ENCODE peak calls at places on chromosome 9, in four cellular contexts. M is A673, G is adrenal gland, N is K562. U is an unnamed sample.

GRCh38 chr9:109683521-109683920 is 96.5 kb upstream of the PALM2AKAP2 start:
- DNase-seq in G (no peak), N (no peak), M (no peak), U (no peak)

GRCh38 chr9:89374176-89374575 is 55.9 kb downstream of the SECISBP2 start:
- DNase-seq in G (no peak), N (no peak), M (no peak), U (no peak)

GRCh38 chr9:34380034-34380510 is 3.4 kb upstream of the MYORG start:
- DNase-seq in M (peak; percentile 21), G (no peak), N (no peak), U (peak; percentile 32)

GRCh38 chr9:126057036-126057435 is 269.6 kb upstream of the MVB12B start:
- DNase-seq in M (no peak), G (no peak), N (no peak), U (no peak)

GRCh38 chr9:78038620-78039300 is 7.1 kb upstream of the GNAQ start:
- DNase-seq in G (no peak), M (peak; percentile 58), N (peak; percentile 11), U (peak; percentile 35)

GRCh38 chr9:95091574-95091970 is 225.9 kb downstream of the FANCC start:
- DNase-seq in M (no peak), N (no peak), G (no peak), U (no peak)

GRCh38 chr9:7665874-7666273 is 133.7 kb downstream of the DMAC1 start:
- DNase-seq in N (no peak), G (no peak), M (no peak), U (no peak)

GRCh38 chr9:97935291-97935690 is 2.7 kb downstream of the HEMGN start:
- DNase-seq in G (no peak), N (no peak), M (no peak), U (no peak)

GRCh38 chr9:93587651-93588347 is 11.4 kb downstream of the PHF2 start:
- DNase-seq in G (peak; percentile 29), N (peak; percentile 44), M (no peak), U (no peak)

GRCh38 chr9:96510258-96510657 is 60.3 kb downstream of the HABP4 start:
- DNase-seq in G (no peak), M (no peak), N (no peak), U (no peak)

GRCh38 chr9:11962327-11962726 is 730.9 kb upstream of the TYRP1 start:
- DNase-seq in M (no peak), G (no peak), N (no peak), U (no peak)

GRCh38 chr9:109303900-109304299 is 17.0 kb downstream of the EPB41L4B start:
- DNase-seq in G (no peak), N (no peak), M (no peak), U (no peak)

GRCh38 chr9:81456431-81456970 is 232.8 kb downstream of the TLE1 start:
- DNase-seq in G (no peak), M (no peak), N (no peak), U (peak; percentile 59)

GRCh38 chr9:114214181-114214580 is 58.8 kb downstream of the COL27A1 start:
- DNase-seq in N (no peak), M (no peak), G (no peak), U (peak; percentile 67)

GRCh38 chr9:93645149-93645889 is 68.9 kb downstream of the PHF2 start:
- DNase-seq in N (no peak), M (no peak), G (peak; percentile 17), U (no peak)

GRCh38 chr9:128636024-128636390 is 20.6 kb downstream of the DYNC2I2 start:
- DNase-seq in M (no peak), N (no peak), G (peak; percentile 80), U (peak; percentile 10)

GRCh38 chr9:109817846-109818472 is 38.0 kb downstream of the PALM2AKAP2 start:
- DNase-seq in G (peak; percentile 90), M (peak; percentile 91), N (peak; percentile 65), U (peak; percentile 98)

GRCh38 chr9:99039388-99040182 is 65.3 kb upstream of the TGFBR1 start:
- DNase-seq in M (no peak), N (no peak), G (no peak), U (no peak)

GRCh38 chr9:111910428-111910827 is 13.8 kb downstream of the UGCG start:
- DNase-seq in N (no peak), M (no peak), G (no peak), U (no peak)

DNA sequence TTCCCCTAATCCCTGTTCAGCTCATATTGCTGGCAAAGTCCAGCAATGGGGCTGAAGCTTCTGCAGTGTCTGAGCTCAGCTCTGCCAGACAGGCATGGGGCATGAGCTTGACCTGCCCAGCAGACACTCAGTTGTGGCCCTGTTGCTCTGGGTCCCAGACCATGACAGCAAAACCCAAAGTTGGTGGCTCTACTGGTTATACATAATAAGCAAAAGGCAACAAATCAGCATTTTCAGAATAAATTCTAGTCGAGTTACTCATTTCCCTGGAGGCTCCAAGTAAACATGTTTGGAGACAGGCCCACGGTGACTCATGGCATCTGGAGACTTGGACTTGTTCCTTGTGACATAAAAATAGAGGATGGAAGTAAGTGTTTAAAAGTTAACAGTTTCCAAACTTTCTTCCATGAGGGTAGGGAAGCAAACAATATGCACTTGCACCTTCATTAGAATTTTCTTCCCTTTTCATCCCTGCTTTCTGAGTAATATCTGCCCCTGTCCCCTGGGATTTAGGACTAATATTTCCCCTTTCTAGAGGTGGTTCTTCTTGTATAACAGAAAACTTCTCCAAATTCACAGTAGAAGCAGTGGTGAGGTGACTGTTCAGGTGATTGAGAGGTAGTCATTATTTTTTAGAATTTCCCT is 60.1 kb upstream of the SLC2A8 start:
- DNase-seq in M (peak; percentile 87), N (no peak), G (peak; percentile 91), U (no peak)
- H3K27ac ChIP-seq in M (no peak overlapping the region), N (no peak overlapping the region), G (peak overlapping the region; percentile 62), U (no peak overlapping the region)

DNA sequence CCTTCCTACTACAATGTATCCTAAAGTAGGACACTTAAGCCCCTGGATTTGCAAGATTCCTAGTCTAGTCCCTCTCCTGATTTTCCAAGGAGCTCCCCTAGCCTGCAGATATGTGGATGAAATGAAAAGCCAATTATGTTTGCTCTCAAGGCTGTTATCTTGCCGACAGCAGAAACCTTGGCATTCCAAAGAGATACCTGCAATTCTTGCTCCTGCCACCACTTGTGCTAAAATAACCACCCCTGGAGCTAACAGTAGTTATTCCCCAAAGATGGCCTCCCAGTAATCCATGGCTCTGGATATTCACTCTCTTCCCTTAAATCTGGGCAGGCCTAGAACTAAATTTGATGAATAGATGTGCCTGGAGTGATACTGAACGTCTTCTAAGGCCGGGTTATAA is 156.0 kb upstream of the SLC44A1 start:
- DNase-seq in G (no peak), M (no peak), N (no peak), U (no peak)
- TF ChIP-seq CTCF in G (no peak), M (no peak), N (no peak), U (no peak)

DNA sequence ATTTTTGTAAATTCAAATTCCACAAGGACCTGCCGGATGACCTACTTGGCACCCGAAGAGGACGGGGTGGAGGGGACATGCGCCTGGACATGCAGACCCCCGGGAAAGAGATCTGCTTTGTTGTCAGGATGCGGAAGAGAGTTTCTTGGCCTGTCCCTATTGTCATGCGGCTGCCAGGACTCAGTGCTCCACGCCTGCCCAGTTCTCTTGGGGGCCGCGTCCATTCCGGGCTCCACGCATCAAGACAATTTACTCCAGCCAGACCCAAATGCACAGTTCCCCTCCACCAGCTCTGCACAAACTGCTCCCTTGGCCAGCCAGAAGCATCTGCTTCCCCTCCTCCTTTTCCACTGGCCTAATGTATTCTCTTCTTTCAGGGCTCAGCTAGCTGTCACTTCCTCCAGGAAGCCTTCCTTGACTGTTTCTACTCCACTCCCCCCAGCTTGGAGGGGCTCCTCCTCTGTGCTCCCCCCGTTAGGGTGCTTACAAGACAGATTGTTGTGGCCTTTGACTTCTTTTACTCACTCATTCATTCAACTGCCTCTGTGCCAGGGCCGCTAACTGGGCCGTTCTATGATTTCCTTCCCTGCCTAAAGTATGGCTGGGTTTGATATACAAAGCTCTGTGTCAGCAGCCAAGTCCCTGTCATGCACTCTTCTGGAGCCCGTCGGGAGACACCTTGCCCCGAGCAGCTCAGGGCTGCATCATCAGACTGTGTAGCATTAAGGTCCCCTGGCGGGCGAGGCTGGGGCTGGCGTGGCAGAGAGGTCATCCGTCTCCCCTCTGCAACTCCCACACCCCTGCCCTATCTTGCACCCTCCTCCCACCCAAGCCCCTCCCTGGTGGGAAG is 6.6 kb downstream of the FIBCD1 start:
- DNase-seq in M (no peak), G (no peak), N (peak; percentile 89), U (peak; percentile 65)
- H3K27ac ChIP-seq in M (no peak overlapping the region), G (no peak overlapping the region), N (no peak overlapping the region), U (no peak overlapping the region)

GRCh38 chr9:130939405-130939941 is 426 bp upstream of the FIBCD1 start:
- DNase-seq in N (no peak), M (no peak), G (no peak), U (peak; percentile 54)
- TF ChIP-seq CTCF in N (no peak), M (no peak), G (no peak), U (no peak)

GRCh38 chr9:91187311-91187964 is 174.3 kb downstream of the AUH start:
- DNase-seq in M (no peak), N (no peak), G (no peak), U (no peak)
- H3K27ac ChIP-seq in M (no peak overlapping the region), N (no peak overlapping the region), G (no peak overlapping the region), U (no peak overlapping the region)

DNA sequence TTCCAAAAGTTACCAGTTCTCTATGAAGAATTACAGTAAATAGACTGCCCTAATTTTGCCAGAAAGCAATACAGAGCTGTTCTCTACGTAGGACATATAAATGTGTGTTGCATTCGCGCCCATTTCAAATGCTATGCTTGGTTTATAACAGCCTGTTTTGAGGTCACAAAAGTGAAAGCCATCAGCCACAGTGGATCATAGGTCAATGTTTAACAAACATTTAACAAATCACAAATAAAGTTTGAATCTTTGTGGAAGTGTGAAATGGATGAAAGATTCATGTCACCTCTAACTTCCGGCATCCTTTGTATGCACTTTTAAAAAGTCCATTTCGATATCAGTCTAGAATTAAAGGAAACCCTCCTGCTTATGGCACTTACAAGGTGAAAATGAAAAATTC is 371.3 kb downstream of the GLIS3 start:
- DNase-seq in G (no peak), N (no peak), M (no peak), U (no peak)
- TF ChIP-seq CTCF in G (no peak), N (no peak), M (no peak), U (no peak)

DNA sequence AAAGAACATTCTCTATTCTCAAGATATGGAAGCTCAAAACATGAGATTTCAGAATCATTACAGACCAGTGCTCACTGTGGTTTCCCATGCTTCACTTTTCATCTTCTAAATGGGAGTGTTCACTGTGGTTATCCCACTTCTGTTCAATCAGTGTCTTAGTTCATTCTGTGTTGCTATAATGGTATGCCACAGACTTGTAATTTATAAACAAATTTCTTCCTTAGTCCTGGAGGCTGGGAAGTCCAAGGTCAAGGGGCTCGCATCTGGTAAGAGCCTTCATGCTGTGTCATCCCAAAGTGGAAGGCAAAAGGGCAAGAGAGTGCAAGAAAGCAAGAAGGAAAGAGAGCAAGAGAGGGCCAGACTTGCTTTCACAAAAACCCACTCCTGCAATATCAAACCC is 146.3 kb downstream of the TTC39B start:
- DNase-seq in M (no peak), N (no peak), G (no peak), U (no peak)
- H3K27ac ChIP-seq in M (no peak overlapping the region), N (no peak overlapping the region), G (no peak overlapping the region), U (no peak overlapping the region)

GRCh38 chr9:133342083-133342406 is 5.9 kb downstream of the MED22 start:
- DNase-seq in G (no peak), N (no peak), M (peak; percentile 23), U (no peak)
- TF ChIP-seq CTCF in G (no peak), N (peak; percentile 24), M (peak; percentile 40), U (peak; percentile 19)

GRCh38 chr9:108217601-108218190 is 638.1 kb downstream of the ACTL7B start:
- DNase-seq in G (no peak), N (no peak), M (no peak), U (no peak)

GRCh38 chr9:108225371-108225905 is 630.3 kb downstream of the ACTL7B start:
- DNase-seq in G (no peak), M (no peak), N (no peak), U (no peak)

GRCh38 chr9:108219664-108220063 is 636.1 kb downstream of the ACTL7B start:
- DNase-seq in N (no peak), M (no peak), G (no peak), U (no peak)
- H3K27ac ChIP-seq in N (no peak overlapping the region), M (no peak overlapping the region), G (no peak overlapping the region), U (no peak overlapping the region)

GRCh38 chr9:37508834-37509206 is 23.1 kb downstream of the POLR1E start:
- DNase-seq in M (no peak), N (no peak), G (no peak), U (no peak)
- TF ChIP-seq CTCF in M (no peak), N (no peak), G (peak; percentile 10), U (no peak)

U was measured in cardiac muscle cell.